ENCODE peak calls at places on chromosome 1, in six cellular contexts. O is stimulated activated CD4-positive, alpha-beta T cell treated with anti-CD3 and anti-CD28 coated beads, Interleukin-1b, Interleukin-23, amount 100 ng/mL, for 24 hours; T is T-helper 2 cell; R is NCI-H1417; Q is body of pancreas; L is AG08396. V is an unnamed sample.

GRCh38 chr1:248918126-248918525 is 12.1 kb downstream of the PGBD2 start:
- DNase-seq in O (no peak), T (no peak), R (no peak), Q (no peak), L (no peak), V (no peak)

GRCh38 chr1:61754545-61754944 is 12.3 kb downstream of the PATJ start:
- DNase-seq in O (no peak), T (no peak), R (no peak), Q (no peak), L (no peak), V (no peak)

GRCh38 chr1:61588736-61589381 is 136.1 kb downstream of the TM2D1 start:
- DNase-seq in O (peak; percentile 51), T (peak; percentile 39), R (peak; percentile 77), Q (peak; percentile 69), L (peak; percentile 44), V (peak; percentile 71)

GRCh38 chr1:21933397-21934248 is 3.5 kb downstream of the HSPG2 start:
- DNase-seq in O (no peak), T (no peak), R (peak; percentile 69), Q (peak; percentile 71), L (no peak), V (no peak)

GRCh38 chr1:168683871-168684270 is 45.1 kb downstream of the DPT start:
- DNase-seq in O (no peak), T (no peak), R (no peak), Q (no peak), L (no peak), V (no peak)

GRCh38 chr1:11374748-11375110 is 101.7 kb downstream of the UBIAD1 start:
- DNase-seq in O (no peak), T (no peak), R (no peak), Q (no peak), L (no peak), V (no peak)

GRCh38 chr1:3061981-3062615 is 6.9 kb upstream of the PRDM16 start:
- DNase-seq in O (no peak), T (no peak), R (no peak), Q (no peak), L (no peak), V (no peak)

GRCh38 chr1:240652554-240652953 is 40.6 kb upstream of the GREM2 start:
- DNase-seq in O (no peak), T (no peak), R (peak; percentile 48), Q (no peak), L (no peak), V (no peak)

GRCh38 chr1:221696045-221696444 is 45.8 kb downstream of the DUSP10 start:
- DNase-seq in O (no peak), T (no peak), R (no peak), Q (no peak), L (no peak), V (no peak)

GRCh38 chr1:17744666-17745563 is 10.2 kb upstream of the ACTL8 start:
- DNase-seq in O (no peak), T (no peak), R (no peak), Q (no peak), L (no peak), V (no peak)

GRCh38 chr1:155940531-155940992 is 876 bp upstream of the RXFP4 start:
- DNase-seq in O (no peak), T (no peak), R (no peak), Q (peak; percentile 86), L (peak; percentile 33), V (no peak)

GRCh38 chr1:192147221-192147620 is 11.0 kb upstream of the RGS18 start:
- DNase-seq in O (no peak), T (no peak), R (no peak), Q (no peak), L (no peak), V (no peak)

GRCh38 chr1:108573183-108573582 is 13.3 kb downstream of the EEIG2 start:
- DNase-seq in O (no peak), T (no peak), R (no peak), Q (no peak), L (no peak), V (no peak)

GRCh38 chr1:109719337-109719837 is 7.3 kb downstream of the GSTM5 start:
- DNase-seq in O (no peak), T (no peak), R (no peak), Q (no peak), L (no peak), V (no peak)

GRCh38 chr1:196877964-196878363 is 9.9 kb upstream of the CFHR4 start:
- DNase-seq in O (no peak), T (no peak), R (no peak), Q (no peak), L (peak; percentile 29), V (no peak)

GRCh38 chr1:167634435-167634834 is 4.4 kb downstream of the RCSD1 start:
- DNase-seq in O (no peak), T (no peak), R (no peak), Q (no peak), L (no peak), V (no peak)

GRCh38 chr1:180257461-180257860 is 27.4 kb downstream of the LHX4 start:
- DNase-seq in O (no peak), T (no peak), R (no peak), Q (no peak), L (no peak), V (no peak)

GRCh38 chr1:247332901-247333361 is 1.3 kb upstream of the ZNF496 start:
- DNase-seq in O (no peak), T (no peak), R (no peak), Q (peak; percentile 51), L (peak; percentile 29), V (no peak)

GRCh38 chr1:58857673-58858343 is 74.0 kb upstream of the JUN start:
- DNase-seq in O (no peak), T (no peak), R (no peak), Q (no peak), L (no peak), V (no peak)

GRCh38 chr1:197572169-197572568 is 203.1 kb downstream of the DENND1B start:
- DNase-seq in O (no peak), T (no peak), R (no peak), Q (no peak), L (no peak), V (no peak)